ENCODE peak calls at places on chromosomes 5 and 9, in four cellular contexts. G is GM06990; T is CD8-positive, alpha-beta memory T cell; S is AG04450. M is an unnamed sample.

GRCh38 chr5:105752801-105753200 is 1917.9 kb downstream of the EFNA5 start:
- DNase-seq in T (no peak), S (no peak), G (no peak), M (no peak)

GRCh38 chr5:135489466-135490244 is 37.5 kb upstream of the TIFAB start:
- DNase-seq in T (no peak), G (no peak), S (no peak), M (no peak)

GRCh38 chr9:136665111-136665703 is 2.5 kb downstream of the EGFL7 start:
- DNase-seq in G (no peak), S (no peak), T (no peak), M (no peak)

GRCh38 chr5:150138551-150139265 is 16.9 kb downstream of the PDGFRB start:
- DNase-seq in T (no peak), G (no peak), S (peak), M (no peak)

GRCh38 chr5:143061161-143061945 is 291.2 kb downstream of the ARHGAP26 start:
- DNase-seq in S (peak), T (no peak), G (no peak), M (no peak)

GRCh38 chr5:137022043-137022442 is 477.1 kb downstream of the SPOCK1 start:
- DNase-seq in T (no peak), G (no peak), S (no peak), M (no peak)

GRCh38 chr5:82106207-82106606 is 134.4 kb downstream of the ATG10 start:
- DNase-seq in T (no peak), G (no peak), S (no peak), M (no peak)

GRCh38 chr9:131650254-131650653 is 89.6 kb downstream of the RAPGEF1 start:
- DNase-seq in G (no peak), S (no peak), T (no peak), M (no peak)

GRCh38 chr9:126700296-126700695 is 86.6 kb downstream of the LMX1B start:
- DNase-seq in G (no peak), S (no peak), T (no peak), M (no peak)

GRCh38 chr9:99105152-99106043 is 485 bp downstream of the TGFBR1 start:
- DNase-seq in T (peak), G (peak), S (no peak), M (peak)

GRCh38 chr9:77475641-77476473 is 172.3 kb downstream of the GNA14 start:
- DNase-seq in G (peak), T (no peak), S (no peak), M (peak)

GRCh38 chr9:35856206-35856605 is 14.0 kb downstream of the OR13J1 start:
- DNase-seq in T (no peak), S (no peak), G (no peak), M (no peak)

GRCh38 chr5:171749365-171749764 is 36.3 kb upstream of the SMIM23 start:
- DNase-seq in T (no peak), G (no peak), S (no peak), M (no peak)

GRCh38 chr5:168683247-168683926 is 104.2 kb upstream of the PANK3 start:
- DNase-seq in S (no peak), T (no peak), G (no peak), M (no peak)

GRCh38 chr9:71446499-71447411 is 321.6 kb downstream of the CEMIP2 start:
- DNase-seq in G (peak), S (peak), T (no peak), M (peak)

GRCh38 chr5:84384604-84385575 is at the start of gene EDIL3:
- DNase-seq in T (no peak), S (no peak), G (peak), M (no peak)

GRCh38 chr5:150081541-150082283 is 4.6 kb downstream of the CSF1R start:
- DNase-seq in T (no peak), S (no peak), G (peak), M (peak)

GRCh38 chr9:34712140-34712539 is 2.2 kb upstream of the CCL21 start:
- DNase-seq in T (no peak), S (no peak), G (no peak), M (no peak)

GRCh38 chr5:24642022-24642421 is 2.8 kb downstream of the CDH10 start:
- DNase-seq in G (no peak), T (no peak), S (no peak), M (peak)

GRCh38 chr5:76794871-76795270 is 24.0 kb upstream of the F2RL1 start:
- DNase-seq in S (no peak), T (no peak), G (no peak), M (no peak)

GRCh38 chr9:5488616-5489015 is 21.7 kb upstream of the PDCD1LG2 start:
- DNase-seq in T (no peak), G (no peak), S (no peak), M (no peak)

GRCh38 chr5:151156732-151157402 is 712 bp downstream of the ANXA6 start:
- DNase-seq in T (no peak), S (no peak), G (peak), M (peak)

GRCh38 chr9:75892168-75892901 is 1.9 kb downstream of the PCSK5 start:
- DNase-seq in T (no peak), S (no peak), G (no peak), M (no peak)

GRCh38 chr5:65101706-65102105 is 333.0 kb downstream of the CWC27 start:
- DNase-seq in T (no peak), S (peak), G (no peak), M (no peak)

GRCh38 chr5:81761970-81762369 is 11.1 kb upstream of the SSBP2 start:
- DNase-seq in G (no peak), T (no peak), S (no peak), M (no peak)

GRCh38 chr9:124969401-124969800 is 28.5 kb upstream of the GOLGA1 start:
- DNase-seq in T (no peak), G (no peak), S (no peak), M (no peak)

GRCh38 chr5:44885903-44886302 is 77.2 kb downstream of the MRPS30 start:
- DNase-seq in G (peak), S (no peak), T (no peak), M (peak)

GRCh38 chr9:130701059-130702022 is 7.8 kb downstream of the EXOSC2 start:
- DNase-seq in T (peak), G (no peak), S (peak), M (peak)